ENCODE peak calls at places on chromosomes 5 and 9, in four cellular contexts. Z is neural progenitor cell, V is SJSA1, R is cardiac muscle cell. N is an unnamed sample.
A peak's percentile ranks its signal among the peaks of the same experiment; 100 is the strongest.

GRCh38 chr5:107514305-107514704 is 156.4 kb downstream of the EFNA5 start:
- DNase-seq in Z (no peak), V (no peak), R (no peak), N (no peak)

GRCh38 chr9:131260751-131261452 is 15.4 kb downstream of the FAM78A start:
- DNase-seq in R (no peak), V (no peak), Z (no peak), N (no peak)

GRCh38 chr5:1033178-1033577 is 24.6 kb downstream of the NKD2 start:
- DNase-seq in R (no peak), V (no peak), Z (no peak), N (no peak)

GRCh38 chr5:10243660-10244240 is 5.9 kb downstream of the ATPSCKMT start:
- DNase-seq in V (no peak), R (no peak), Z (no peak), N (no peak)

GRCh38 chr5:135398160-135398854 is 724 bp downstream of the MACROH2A1 start:
- DNase-seq in Z (peak; percentile 80), R (peak; percentile 49), V (peak; percentile 61), N (peak; percentile 79)

GRCh38 chr5:73214921-73215490 is 42.0 kb downstream of the TMEM174 start:
- DNase-seq in V (no peak), Z (peak; percentile 51), R (no peak), N (no peak)

GRCh38 chr9:19155106-19155999 is 28.1 kb upstream of the PLIN2 start:
- DNase-seq in R (no peak), V (no peak), Z (no peak), N (no peak)

GRCh38 chr5:6510973-6511372 is 62.3 kb downstream of the UBE2QL1 start:
- DNase-seq in R (peak; percentile 55), Z (no peak), V (peak; percentile 10), N (no peak)

GRCh38 chr5:125409101-125409495 is 662.7 kb upstream of the ZNF608 start:
- DNase-seq in R (no peak), Z (peak; percentile 51), V (peak; percentile 51), N (no peak)

GRCh38 chr5:1856596-1857255 is 26.0 kb downstream of the IRX4 start:
- DNase-seq in V (no peak), R (no peak), Z (no peak), N (no peak)

GRCh38 chr5:127684722-127685467 is 18.3 kb upstream of the CCDC192 start:
- DNase-seq in Z (no peak), V (no peak), R (no peak), N (no peak)

GRCh38 chr5:10301266-10301665 is 6.4 kb downstream of the CMBL start:
- DNase-seq in V (no peak), Z (no peak), R (no peak), N (no peak)

GRCh38 chr9:36138496-36138895 is 2.0 kb downstream of the GLIPR2 start:
- DNase-seq in Z (no peak), R (no peak), V (no peak), N (no peak)

GRCh38 chr9:108184941-108185340 is 670.8 kb downstream of the ACTL7B start:
- DNase-seq in Z (no peak), V (no peak), R (no peak), N (no peak)

GRCh38 chr9:4073371-4073770 is 226.5 kb downstream of the GLIS3 start:
- DNase-seq in V (no peak), Z (peak; percentile 38), R (no peak), N (no peak)

GRCh38 chr5:125043781-125044391 is 297.4 kb upstream of the ZNF608 start:
- DNase-seq in R (peak; percentile 88), Z (no peak), V (peak; percentile 67), N (no peak)

GRCh38 chr5:169801781-169802180 is 164.7 kb downstream of the DOCK2 start:
- DNase-seq in V (no peak), R (no peak), Z (no peak), N (no peak)

GRCh38 chr5:135729582-135729879 is 104.9 kb upstream of the SLC25A48 start:
- DNase-seq in R (no peak), V (no peak), Z (peak; percentile 25), N (no peak)

GRCh38 chr5:149062371-149063016 is 368 bp downstream of the SH3TC2 start:
- DNase-seq in R (no peak), V (peak; percentile 95), Z (no peak), N (no peak)

GRCh38 chr9:117368684-117369230 is 46.1 kb downstream of the ASTN2 start:
- DNase-seq in R (no peak), Z (no peak), V (no peak), N (no peak)

GRCh38 chr9:93071464-93071863 is 13.0 kb downstream of the SUSD3 start:
- DNase-seq in R (no peak), V (no peak), Z (peak; percentile 56), N (no peak)

GRCh38 chr9:21994526-21994995 is at the start of gene CDKN2B-AS1:
- DNase-seq in V (peak; percentile 80), R (peak; percentile 51), Z (peak; percentile 55), N (no peak)

GRCh38 chr5:149371296-149371962 is 7.7 kb downstream of the IL17B start:
- DNase-seq in R (peak; percentile 74), Z (peak; percentile 83), V (peak; percentile 80), N (peak; percentile 73)

GRCh38 chr5:3302228-3302627 is 293.4 kb upstream of the IRX1 start:
- DNase-seq in R (no peak), Z (no peak), V (no peak), N (peak; percentile 17)

GRCh38 chr5:136590581-136590980 is 225.2 kb upstream of the TRPC7 start:
- DNase-seq in R (no peak), V (no peak), Z (no peak), N (no peak)

GRCh38 chr9:121763561-121764370 is 112.3 kb downstream of the DAB2IP start:
- DNase-seq in R (no peak), Z (no peak), V (no peak), N (no peak)

GRCh38 chr5:59569608-59570334 is 323.8 kb downstream of the PDE4D start:
- DNase-seq in R (no peak), Z (peak; percentile 20), V (no peak), N (no peak)

GRCh38 chr5:116506448-116506847 is 68.2 kb downstream of the SEMA6A start:
- DNase-seq in R (no peak), V (no peak), Z (no peak), N (no peak)

GRCh38 chr9:75891277-75892167 is 1.0 kb downstream of the PCSK5 start:
- DNase-seq in Z (peak; percentile 60), R (peak; percentile 30), V (peak; percentile 43), N (peak; percentile 46)

GRCh38 chr9:22210936-22211335 is 201.8 kb upstream of the CDKN2B start:
- DNase-seq in R (no peak), Z (no peak), V (no peak), N (no peak)

GRCh38 chr5:157069949-157070348 is 11.0 kb upstream of the HAVCR1 start:
- DNase-seq in V (no peak), Z (no peak), R (no peak), N (no peak)

GRCh38 chr5:55636177-55636576 is 75.9 kb downstream of the SLC38A9 start:
- DNase-seq in V (no peak), R (no peak), Z (no peak), N (no peak)

GRCh38 chr5:58786904-58787303 is 204.0 kb downstream of the RAB3C start:
- DNase-seq in V (no peak), Z (no peak), R (no peak), N (no peak)

DNA sequence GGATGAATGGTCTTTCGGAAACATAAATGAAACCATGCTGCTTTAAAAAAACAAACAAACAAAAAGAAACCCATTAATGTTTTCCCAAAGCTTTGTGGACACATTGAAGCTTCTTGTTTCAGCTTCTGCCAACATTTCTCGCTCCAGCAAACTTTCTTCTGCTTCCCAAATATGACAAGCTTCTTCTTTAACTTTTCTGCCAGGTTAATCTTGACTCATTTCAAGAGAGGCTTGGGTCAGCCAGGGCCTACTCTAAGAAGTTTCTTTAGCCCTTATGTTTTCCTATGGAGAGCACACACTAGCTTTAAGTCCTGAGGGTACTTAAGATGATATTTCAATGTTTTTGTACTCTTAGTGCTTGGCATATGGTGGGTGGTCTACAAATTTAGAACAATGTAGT is 6.1 kb downstream of the ANXA1 start:
- DNase-seq in Z (no peak), V (no peak), R (no peak), N (no peak)
- H3K36me3 ChIP-seq in Z (no peaks in the 10 kb centered on the region), V (peaks cover 92% of the 10 kb centered on the region), R (no peaks in the 10 kb centered on the region), N (no peaks in the 10 kb centered on the region)

DNA sequence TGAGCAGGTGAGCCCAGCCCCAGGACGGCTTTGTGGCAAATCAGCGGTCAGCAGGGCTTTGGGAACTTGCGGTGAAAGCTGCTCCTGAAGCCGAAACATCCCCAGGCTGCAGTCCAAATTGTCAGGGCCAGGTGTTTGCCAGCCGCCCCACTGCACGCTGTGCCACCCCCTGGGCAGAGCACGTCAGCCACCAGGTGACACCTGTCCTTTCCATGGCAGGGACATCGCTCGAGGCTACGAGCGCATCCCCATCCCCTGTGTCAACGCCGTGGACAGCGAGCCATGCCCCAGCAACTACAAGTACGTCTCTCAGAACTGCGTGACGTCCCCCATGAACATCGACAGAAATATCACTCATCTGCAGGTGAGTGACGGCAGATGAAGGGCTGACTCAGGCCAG is 64.4 kb upstream of the CACNA1B start:
- DNase-seq in Z (no peak), V (no peak), R (no peak), N (no peak)
- H3K36me3 ChIP-seq in Z (no peaks in the 10 kb centered on the region), V (peaks cover 45% of the 10 kb centered on the region), R (peaks cover 24% of the 10 kb centered on the region), N (no peaks in the 10 kb centered on the region)

DNA sequence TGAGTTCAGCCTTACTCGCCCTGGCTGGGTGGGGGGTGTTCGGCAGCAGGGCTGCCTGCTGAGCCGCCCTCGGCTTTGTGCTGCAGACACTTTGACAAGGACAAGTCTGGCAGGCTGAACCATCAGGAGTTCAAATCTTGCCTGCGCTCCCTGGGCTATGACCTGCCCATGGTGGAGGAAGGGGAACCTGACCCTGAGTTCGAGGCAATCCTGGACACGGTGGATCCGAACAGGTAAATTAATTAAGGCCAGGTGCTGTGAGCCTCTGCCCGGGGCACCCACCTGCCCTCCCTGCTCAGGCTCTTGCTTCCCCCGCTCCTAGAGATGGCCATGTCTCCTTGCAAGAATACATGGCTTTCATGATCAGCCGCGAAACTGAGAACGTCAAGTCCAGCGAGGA is 24.2 kb downstream of the DYNC2I2 start:
- DNase-seq in R (no peak), V (no peak), Z (no peak), N (no peak)
- H3K36me3 ChIP-seq in R (peaks cover 49% of the 10 kb centered on the region), V (peaks cover 95% of the 10 kb centered on the region), Z (no peaks in the 10 kb centered on the region), N (peaks cover 7% of the 10 kb centered on the region)

DNA sequence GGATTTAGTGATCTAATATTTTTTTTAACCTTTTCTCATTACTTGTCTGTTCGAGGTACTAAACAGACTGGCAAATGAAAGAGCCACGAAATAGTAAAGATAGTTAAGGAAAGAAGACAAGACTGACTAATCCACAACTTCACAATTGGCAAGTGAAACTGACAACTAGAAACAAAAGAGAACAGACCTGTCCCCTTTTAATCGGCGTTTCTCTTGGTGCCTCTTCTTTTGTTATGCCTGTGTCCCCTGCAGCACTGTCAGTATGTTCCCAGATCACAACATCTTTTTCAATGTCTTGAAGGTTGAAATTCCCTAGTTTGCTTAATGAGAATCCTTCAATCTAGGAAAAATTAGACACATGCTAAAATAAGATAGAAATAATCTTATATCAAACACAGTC is 26.1 kb downstream of the TUT7 start:
- DNase-seq in V (no peak), Z (peak; percentile 54), R (no peak), N (no peak)
- H3K36me3 ChIP-seq in V (peaks cover 78% of the 10 kb centered on the region), Z (peaks cover 5% of the 10 kb centered on the region), R (peaks cover 38% of the 10 kb centered on the region), N (peaks cover 14% of the 10 kb centered on the region)

GRCh38 chr5:171945066-171945465 is 61.4 kb downstream of the FBXW11 start:
- DNase-seq in Z (no peak), R (no peak), V (no peak), N (no peak)
- H3K36me3 ChIP-seq in Z (no peaks in the 10 kb centered on the region), R (no peaks in the 10 kb centered on the region), V (no peaks in the 10 kb centered on the region), N (no peaks in the 10 kb centered on the region)

GRCh38 chr5:88660947-88661869 is 221.8 kb downstream of the MEF2C start:
- DNase-seq in R (peak; percentile 94), V (peak; percentile 97), Z (peak; percentile 97), N (peak; percentile 96)
- H3K36me3 ChIP-seq in R (no peaks in the 10 kb centered on the region), V (no peaks in the 10 kb centered on the region), Z (no peaks in the 10 kb centered on the region), N (no peaks in the 10 kb centered on the region)

GRCh38 chr5:177304392-177305119 is 957 bp downstream of the PRELID1 start:
- DNase-seq in V (peak; percentile 54), Z (no peak), R (no peak), N (peak; percentile 70)
- H3K36me3 ChIP-seq in V (peaks cover 92% of the 10 kb centered on the region), Z (no peaks in the 10 kb centered on the region), R (peaks cover 18% of the 10 kb centered on the region), N (no peaks in the 10 kb centered on the region)